ENCODE peak calls at places on chromosomes 6 and 20, in nine cellular contexts. One of them, this sample, is unnamed.

GRCh38 chr6:156952401-156952800 is 175.2 kb downstream of the ARID1B start:
- DNase-seq in choroid plexus epithelial cell: no peak
- DNase-seq in GM06990: no peak
- DNase-seq in cardiac fibroblast: no peak
- DNase-seq in GM12865: no peak
- DNase-seq in A549: no peak
- DNase-seq in endothelial cell: no peak
- DNase-seq in nephron progenitor cell: no peak
- DNase-seq in bronchial epithelial cell: no peak
- DNase-seq in this sample: no peak

GRCh38 chr6:124356811-124357210 is 553.1 kb downstream of the NKAIN2 start:
- DNase-seq in GM06990: no peak
- DNase-seq in bronchial epithelial cell: no peak
- DNase-seq in A549: no peak
- DNase-seq in choroid plexus epithelial cell: no peak
- DNase-seq in GM12865: no peak
- DNase-seq in endothelial cell: no peak
- DNase-seq in cardiac fibroblast: no peak
- DNase-seq in nephron progenitor cell: no peak
- DNase-seq in this sample: no peak

GRCh38 chr20:54207743-54208491 is at the start of gene PFDN4:
- DNase-seq in nephron progenitor cell: peak
- DNase-seq in GM06990: peak
- DNase-seq in bronchial epithelial cell: peak
- DNase-seq in cardiac fibroblast: peak
- DNase-seq in GM12865: peak
- DNase-seq in A549: peak
- DNase-seq in endothelial cell: peak
- DNase-seq in choroid plexus epithelial cell: peak
- DNase-seq in this sample: peak

GRCh38 chr6:44010411-44011349 is 116.6 kb downstream of the MRPL14 start:
- DNase-seq in GM12865: no peak
- DNase-seq in A549: no peak
- DNase-seq in bronchial epithelial cell: peak
- DNase-seq in endothelial cell: no peak
- DNase-seq in GM06990: no peak
- DNase-seq in nephron progenitor cell: no peak
- DNase-seq in cardiac fibroblast: peak
- DNase-seq in choroid plexus epithelial cell: peak
- DNase-seq in this sample: no peak

GRCh38 chr6:69933239-69933638 is 66.9 kb downstream of the COL19A1 start:
- DNase-seq in choroid plexus epithelial cell: peak
- DNase-seq in A549: no peak
- DNase-seq in GM06990: no peak
- DNase-seq in nephron progenitor cell: no peak
- DNase-seq in cardiac fibroblast: peak
- DNase-seq in endothelial cell: no peak
- DNase-seq in bronchial epithelial cell: peak
- DNase-seq in GM12865: no peak
- DNase-seq in this sample: no peak

GRCh38 chr6:86536121-86536520 is 401.2 kb upstream of the HTR1E start:
- DNase-seq in nephron progenitor cell: no peak
- DNase-seq in endothelial cell: no peak
- DNase-seq in GM12865: no peak
- DNase-seq in cardiac fibroblast: no peak
- DNase-seq in GM06990: no peak
- DNase-seq in A549: no peak
- DNase-seq in bronchial epithelial cell: no peak
- DNase-seq in choroid plexus epithelial cell: no peak
- DNase-seq in this sample: no peak

GRCh38 chr6:127120109-127120786 is 1.8 kb downstream of the RSPO3 start:
- DNase-seq in nephron progenitor cell: peak
- DNase-seq in endothelial cell: peak
- DNase-seq in cardiac fibroblast: no peak
- DNase-seq in GM12865: no peak
- DNase-seq in GM06990: peak
- DNase-seq in choroid plexus epithelial cell: no peak
- DNase-seq in A549: peak
- DNase-seq in bronchial epithelial cell: no peak
- DNase-seq in this sample: peak

GRCh38 chr6:5379647-5380242 is 118.4 kb downstream of the FARS2 start:
- DNase-seq in A549: peak
- DNase-seq in nephron progenitor cell: peak
- DNase-seq in choroid plexus epithelial cell: peak
- DNase-seq in GM06990: peak
- DNase-seq in endothelial cell: peak
- DNase-seq in GM12865: peak
- DNase-seq in bronchial epithelial cell: peak
- DNase-seq in cardiac fibroblast: peak
- DNase-seq in this sample: peak

GRCh38 chr6:10684618-10685017 is 9.8 kb downstream of the C6orf52 start:
- DNase-seq in GM06990: no peak
- DNase-seq in cardiac fibroblast: no peak
- DNase-seq in choroid plexus epithelial cell: no peak
- DNase-seq in A549: no peak
- DNase-seq in nephron progenitor cell: no peak
- DNase-seq in bronchial epithelial cell: no peak
- DNase-seq in endothelial cell: no peak
- DNase-seq in GM12865: no peak
- DNase-seq in this sample: no peak

GRCh38 chr6:33843086-33843695 is 39.4 kb upstream of the MLN start:
- DNase-seq in nephron progenitor cell: peak
- DNase-seq in endothelial cell: no peak
- DNase-seq in bronchial epithelial cell: no peak
- DNase-seq in GM12865: no peak
- DNase-seq in choroid plexus epithelial cell: no peak
- DNase-seq in GM06990: no peak
- DNase-seq in A549: no peak
- DNase-seq in cardiac fibroblast: no peak
- DNase-seq in this sample: no peak

GRCh38 chr20:9294081-9294480 is 220.3 kb upstream of the LAMP5 start:
- DNase-seq in endothelial cell: no peak
- DNase-seq in bronchial epithelial cell: peak
- DNase-seq in nephron progenitor cell: no peak
- DNase-seq in choroid plexus epithelial cell: peak
- DNase-seq in A549: peak
- DNase-seq in cardiac fibroblast: peak
- DNase-seq in GM06990: no peak
- DNase-seq in GM12865: no peak
- DNase-seq in this sample: no peak

GRCh38 chr6:92847988-92848387 is 571.4 kb downstream of the EPHA7 start:
- DNase-seq in GM06990: no peak
- DNase-seq in nephron progenitor cell: no peak
- DNase-seq in bronchial epithelial cell: no peak
- DNase-seq in GM12865: no peak
- DNase-seq in cardiac fibroblast: no peak
- DNase-seq in endothelial cell: no peak
- DNase-seq in A549: no peak
- DNase-seq in choroid plexus epithelial cell: no peak
- DNase-seq in this sample: no peak

GRCh38 chr6:28776269-28777146 is 147.3 kb downstream of the TRIM27 start:
- DNase-seq in endothelial cell: no peak
- DNase-seq in bronchial epithelial cell: no peak
- DNase-seq in GM06990: no peak
- DNase-seq in nephron progenitor cell: no peak
- DNase-seq in cardiac fibroblast: no peak
- DNase-seq in GM12865: no peak
- DNase-seq in choroid plexus epithelial cell: no peak
- DNase-seq in A549: no peak
- DNase-seq in this sample: no peak

DNA sequence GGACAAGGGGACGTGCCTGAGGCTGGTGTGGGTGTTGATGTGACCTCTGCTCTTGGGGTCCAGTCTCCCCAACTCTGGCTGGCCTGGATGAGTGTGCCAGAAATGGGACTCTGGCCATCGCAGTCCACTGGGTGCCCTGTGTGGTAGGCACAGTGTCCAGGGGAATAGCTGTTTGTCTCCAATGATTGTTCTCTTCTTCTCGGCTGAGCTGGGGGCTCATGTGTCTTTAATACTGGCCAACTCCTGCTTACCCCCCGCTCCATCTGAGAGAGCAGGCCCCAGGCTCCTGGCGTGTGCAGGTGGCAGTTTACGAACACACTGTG is 45.0 kb downstream of the RBM38 start:
- DNase-seq in nephron progenitor cell: no peak
- DNase-seq in GM12865: no peak
- DNase-seq in bronchial epithelial cell: no peak
- DNase-seq in GM06990: no peak
- DNase-seq in cardiac fibroblast: no peak
- DNase-seq in choroid plexus epithelial cell: no peak
- DNase-seq in endothelial cell: no peak
- DNase-seq in A549: no peak
- DNase-seq in this sample: no peak
- TF ChIP-seq CTCF in nephron progenitor cell: no peak
- TF ChIP-seq CTCF in GM12865: no peak
- TF ChIP-seq CTCF in bronchial epithelial cell: no peak
- TF ChIP-seq CTCF in GM06990: no peak
- TF ChIP-seq CTCF in cardiac fibroblast: no peak
- TF ChIP-seq CTCF in choroid plexus epithelial cell: no peak
- TF ChIP-seq CTCF in endothelial cell: no peak
- TF ChIP-seq CTCF in A549: no peak
- TF ChIP-seq CTCF in this sample: no peak

GRCh38 chr6:45377555-45378323 is at the start of gene SUPT3H:
- DNase-seq in endothelial cell: peak
- DNase-seq in GM06990: peak
- DNase-seq in nephron progenitor cell: peak
- DNase-seq in choroid plexus epithelial cell: peak
- DNase-seq in GM12865: peak
- DNase-seq in bronchial epithelial cell: peak
- DNase-seq in cardiac fibroblast: peak
- DNase-seq in A549: peak
- DNase-seq in this sample: peak
- TF ChIP-seq CTCF in endothelial cell: no peak
- TF ChIP-seq CTCF in GM06990: peak
- TF ChIP-seq CTCF in nephron progenitor cell: no peak
- TF ChIP-seq CTCF in choroid plexus epithelial cell: peak
- TF ChIP-seq CTCF in GM12865: peak
- TF ChIP-seq CTCF in bronchial epithelial cell: peak
- TF ChIP-seq CTCF in cardiac fibroblast: no peak
- TF ChIP-seq CTCF in A549: no peak
- TF ChIP-seq CTCF in this sample: peak

DNA sequence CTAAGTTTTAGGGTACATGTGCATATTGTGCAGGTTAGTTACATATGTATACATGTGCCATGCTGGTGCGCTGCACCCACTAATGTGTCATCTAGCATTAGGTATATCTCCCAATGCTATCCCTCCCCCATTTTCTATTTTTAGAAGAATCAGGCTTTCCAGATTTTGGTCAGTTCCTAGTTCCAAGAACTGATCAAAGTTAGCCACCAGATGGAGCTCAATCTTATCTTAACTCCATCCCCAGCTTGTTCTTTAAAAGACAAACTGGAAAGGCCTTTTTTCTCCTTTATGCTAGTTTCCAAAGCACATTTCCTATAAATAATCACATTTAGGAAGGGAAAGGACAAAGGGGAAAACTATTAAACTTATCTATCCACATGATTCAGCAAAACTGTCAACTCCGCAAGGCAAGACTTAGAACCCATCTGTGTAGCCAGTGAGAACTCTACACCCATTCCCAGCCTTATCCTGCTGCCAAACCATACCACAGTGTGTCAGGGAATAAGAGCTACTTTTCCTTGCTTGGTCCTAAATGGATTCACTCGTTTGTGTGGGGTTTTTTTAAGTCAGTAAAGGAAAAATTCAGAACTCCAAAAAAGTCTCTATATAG is 22.8 kb upstream of the KHDC1 start:
- DNase-seq in cardiac fibroblast: peak
- DNase-seq in choroid plexus epithelial cell: peak
- DNase-seq in endothelial cell: peak
- DNase-seq in nephron progenitor cell: no peak
- DNase-seq in GM06990: no peak
- DNase-seq in GM12865: peak
- DNase-seq in A549: peak
- DNase-seq in bronchial epithelial cell: peak
- DNase-seq in this sample: no peak
- TF ChIP-seq CTCF in cardiac fibroblast: peak
- TF ChIP-seq CTCF in choroid plexus epithelial cell: peak
- TF ChIP-seq CTCF in endothelial cell: no peak
- TF ChIP-seq CTCF in nephron progenitor cell: peak
- TF ChIP-seq CTCF in GM06990: peak
- TF ChIP-seq CTCF in GM12865: peak
- TF ChIP-seq CTCF in A549: peak
- TF ChIP-seq CTCF in bronchial epithelial cell: peak
- TF ChIP-seq CTCF in this sample: peak

DNA sequence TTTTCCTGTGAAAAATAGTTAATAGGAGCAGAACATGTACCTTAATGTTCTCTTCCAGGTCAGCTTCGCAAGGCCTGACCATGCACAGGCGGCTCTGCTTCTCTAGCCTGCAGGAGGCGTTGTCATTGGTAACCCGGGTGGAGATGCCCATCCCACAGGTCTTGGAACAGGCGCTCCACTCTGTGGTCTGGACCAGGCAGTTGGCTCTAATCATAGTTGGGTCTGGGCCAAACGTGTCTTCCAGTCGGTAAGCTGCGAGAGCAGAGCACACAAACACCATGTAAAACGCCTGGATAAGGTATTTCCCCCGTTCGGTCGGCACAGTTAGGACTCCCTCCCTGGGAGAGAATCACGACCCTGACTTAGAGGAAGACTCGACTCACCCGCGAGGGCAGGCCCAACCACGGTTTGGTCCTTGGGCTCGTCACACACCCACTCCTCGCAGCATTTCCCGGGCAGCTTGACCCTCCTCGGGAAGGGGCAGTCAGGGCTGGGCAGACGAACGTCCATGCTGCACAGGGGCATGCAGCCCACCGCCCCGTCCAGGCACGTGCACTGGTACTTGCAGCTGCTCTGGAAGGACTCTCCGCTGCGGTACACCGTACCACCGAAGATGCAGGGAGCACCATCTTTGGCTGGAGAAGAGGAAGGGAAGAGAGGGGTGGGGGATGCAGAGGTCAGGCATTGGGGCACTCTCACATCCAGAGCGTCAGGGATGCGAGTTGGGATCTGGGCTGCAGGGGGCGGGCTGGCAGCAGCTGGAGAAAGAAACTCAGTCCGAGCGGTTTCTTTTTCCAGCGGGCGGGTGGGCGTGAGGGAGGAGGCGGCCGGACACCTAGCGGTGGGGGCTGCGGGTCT is 1.0 kb downstream of the CCN2 start:
- DNase-seq in GM06990: peak
- DNase-seq in A549: peak
- DNase-seq in bronchial epithelial cell: peak
- DNase-seq in endothelial cell: peak
- DNase-seq in GM12865: no peak
- DNase-seq in cardiac fibroblast: peak
- DNase-seq in nephron progenitor cell: peak
- DNase-seq in choroid plexus epithelial cell: peak
- DNase-seq in this sample: peak
- TF ChIP-seq CTCF in GM06990: peak
- TF ChIP-seq CTCF in A549: peak
- TF ChIP-seq CTCF in bronchial epithelial cell: peak
- TF ChIP-seq CTCF in endothelial cell: no peak
- TF ChIP-seq CTCF in GM12865: peak
- TF ChIP-seq CTCF in cardiac fibroblast: peak
- TF ChIP-seq CTCF in nephron progenitor cell: peak
- TF ChIP-seq CTCF in choroid plexus epithelial cell: peak
- TF ChIP-seq CTCF in this sample: peak

GRCh38 chr6:21501815-21502214 is 91.7 kb upstream of the SOX4 start:
- DNase-seq in A549: no peak
- DNase-seq in nephron progenitor cell: no peak
- DNase-seq in bronchial epithelial cell: no peak
- DNase-seq in GM12865: no peak
- DNase-seq in GM06990: no peak
- DNase-seq in endothelial cell: no peak
- DNase-seq in choroid plexus epithelial cell: no peak
- DNase-seq in cardiac fibroblast: no peak
- DNase-seq in this sample: no peak
- TF ChIP-seq CTCF in A549: no peak
- TF ChIP-seq CTCF in nephron progenitor cell: no peak
- TF ChIP-seq CTCF in bronchial epithelial cell: no peak
- TF ChIP-seq CTCF in GM12865: no peak
- TF ChIP-seq CTCF in GM06990: no peak
- TF ChIP-seq CTCF in endothelial cell: no peak
- TF ChIP-seq CTCF in choroid plexus epithelial cell: no peak
- TF ChIP-seq CTCF in cardiac fibroblast: no peak
- TF ChIP-seq CTCF in this sample: no peak

This sample was measured in GM10248.